ENCODE peak calls at places on chromosomes 13 and 19, in seven cellular contexts. A is SJSA1; D is CD4-positive, alpha-beta T cell; U is ecto neural progenitor cell; O is HS-5; J is left ventricle myocardium superior; S is stimulated activated effector memory CD8-positive, alpha-beta T cell treated with anti-CD3 and anti-CD28 coated beads, Interleukin-12 subunit alpha, Interleukin-12 subunit beta, amount 100 ng/mL, for 72 hours. M is an unnamed sample.

GRCh38 chr19:1245884-1246816 is 2.2 kb upstream of the MIDN start:
- DNase-seq in A (no peak), D (no peak), U (no peak), O (no peak), J (peak; percentile 94), S (no peak), M (no peak)

GRCh38 chr19:38705197-38706019 is 38.9 kb downstream of the CAPN12 start:
- DNase-seq in A (no peak), D (no peak), U (no peak), O (no peak), J (peak; percentile 81), S (no peak), M (no peak)

GRCh38 chr13:23673354-23673753 is 103.1 kb downstream of the TNFRSF19 start:
- DNase-seq in A (no peak), D (no peak), U (no peak), O (no peak), J (no peak), S (no peak), M (no peak)

GRCh38 chr13:47853236-47853635 is 147.8 kb downstream of the SUCLA2 start:
- DNase-seq in A (no peak), D (no peak), U (no peak), O (no peak), J (no peak), S (no peak), M (no peak)

GRCh38 chr13:106499113-106499512 is 36.3 kb downstream of the EFNB2 start:
- DNase-seq in A (no peak), D (no peak), U (no peak), O (no peak), J (no peak), S (no peak), M (no peak)

GRCh38 chr13:99992376-99992775 is 10.8 kb downstream of the ZIC2 start:
- DNase-seq in A (no peak), D (no peak), U (no peak), O (no peak), J (no peak), S (no peak), M (no peak)

GRCh38 chr13:47250141-47250540 is 353.3 kb upstream of the HTR2A start:
- DNase-seq in A (no peak), D (no peak), U (no peak), O (no peak), J (no peak), S (no peak), M (no peak)

GRCh38 chr19:54248016-54248601 is 5.5 kb upstream of the LILRA6 start:
- DNase-seq in A (no peak), D (no peak), U (no peak), O (no peak), J (no peak), S (peak; percentile 62), M (no peak)

GRCh38 chr13:48268019-48268418 is 35.0 kb downstream of the ITM2B start:
- DNase-seq in A (no peak), D (no peak), U (no peak), O (no peak), J (no peak), S (no peak), M (no peak)

GRCh38 chr13:110138009-110138699 is 168.8 kb downstream of the COL4A1 start:
- DNase-seq in A (peak; percentile 85), D (peak; percentile 40), U (peak; percentile 58), O (no peak), J (peak; percentile 79), S (no peak), M (no peak)

GRCh38 chr19:14536926-14537692 is 7.7 kb downstream of the TECR start:
- DNase-seq in A (no peak), D (peak; percentile 40), U (peak; percentile 92), O (no peak), J (peak; percentile 73), S (no peak), M (peak; percentile 83)

GRCh38 chr13:72384879-72385278 is 342.6 kb downstream of the MZT1 start:
- DNase-seq in A (no peak), D (no peak), U (no peak), O (no peak), J (no peak), S (no peak), M (no peak)

M was measured in neuronal stem cell.